ENCODE peak calls at places on chromosomes 13 and 19, in eight cellular contexts. K is fibroblast of lung; O is AG04450; Y is aorta; D is body of pancreas; Q is CD4-positive, alpha-beta memory T cell; U is cardiac muscle cell; E is transverse colon. L is an unnamed sample. For H3K9me3, the result is how much of the 10 kb centered on the place peaks cover.

GRCh38 chr19:34350161-34350561 is 14.8 kb upstream of the GPI start:
- DNase-seq in K (no peak), O (no peak), Y (no peak), D (no peak), Q (peak), U (no peak), E (no peak), L (no peak)

GRCh38 chr13:112056739-112057433 is 10.1 kb upstream of the SOX1 start:
- DNase-seq in K (no peak), O (no peak), Y (no peak), D (no peak), Q (no peak), U (no peak), E (no peak), L (no peak)

GRCh38 chr19:51676566-51677083 is 16.5 kb upstream of the SPACA6 start:
- DNase-seq in K (no peak), O (no peak), Y (no peak), D (no peak), Q (no peak), U (no peak), E (no peak), L (no peak)

GRCh38 chr19:8611890-8612806 is 1.6 kb upstream of the ADAMTS10 start:
- DNase-seq in K (peak), O (no peak), Y (peak), D (peak), Q (no peak), U (peak), E (peak), L (no peak)

GRCh38 chr13:114108894-114109293 is 23.5 kb downstream of the RASA3 start:
- DNase-seq in K (no peak), O (no peak), Y (peak), D (no peak), Q (no peak), U (no peak), E (peak), L (no peak)

GRCh38 chr19:11375143-11375948 is 880 bp downstream of the SWSAP1 start:
- DNase-seq in K (no peak), O (no peak), Y (no peak), D (peak), Q (peak), U (no peak), E (peak), L (peak)

GRCh38 chr13:110042253-110042652 is 255.9 kb upstream of the IRS2 start:
- DNase-seq in K (no peak), O (no peak), Y (no peak), D (no peak), Q (no peak), U (no peak), E (no peak), L (no peak)

GRCh38 chr19:35155441-35155840 is 906 bp downstream of the FXYD5 start:
- DNase-seq in K (no peak), O (no peak), Y (no peak), D (no peak), Q (no peak), U (no peak), E (no peak), L (no peak)

GRCh38 chr13:51380269-51380668 is 40.8 kb downstream of the SERPINE3 start:
- DNase-seq in K (peak), O (no peak), Y (no peak), D (peak), Q (no peak), U (peak), E (no peak), L (no peak)

GRCh38 chr19:8451885-8452284 is 7.1 kb downstream of the HNRNPM start:
- DNase-seq in K (peak), O (no peak), Y (no peak), D (no peak), Q (no peak), U (peak), E (no peak), L (no peak)

GRCh38 chr19:27776020-27776419 is 1436.9 kb downstream of the UQCRFS1 start:
- DNase-seq in K (peak), O (no peak), Y (no peak), D (no peak), Q (no peak), U (peak), E (no peak), L (no peak)

GRCh38 chr13:38954844-38955243 is 35.8 kb downstream of the STOML3 start:
- DNase-seq in K (no peak), O (no peak), Y (no peak), D (no peak), Q (no peak), U (peak), E (no peak), L (no peak)

GRCh38 chr19:32404939-32405430 is 585 bp upstream of the DPY19L3 start:
- DNase-seq in K (peak), O (no peak), Y (peak), D (peak), Q (no peak), U (peak), E (peak), L (no peak)

GRCh38 chr19:38978315-38978689 is 2.8 kb upstream of the FBXO17 start:
- DNase-seq in K (no peak), O (no peak), Y (no peak), D (no peak), Q (no peak), U (no peak), E (no peak), L (no peak)

GRCh38 chr13:110801044-110801443 is 87.5 kb downstream of the ING1 start:
- DNase-seq in K (no peak), O (no peak), Y (no peak), D (no peak), Q (no peak), U (no peak), E (no peak), L (no peak)

GRCh38 chr19:40217921-40218890 is at the start of gene TTC9B:
- DNase-seq in K (no peak), O (no peak), Y (no peak), D (no peak), Q (peak), U (no peak), E (no peak), L (peak)

GRCh38 chr13:26810095-26810494 is 49.5 kb upstream of the GPR12 start:
- DNase-seq in K (no peak), O (no peak), Y (no peak), D (no peak), Q (no peak), U (no peak), E (no peak), L (no peak)

GRCh38 chr19:35740108-35740422 is 2.2 kb downstream of the IGFLR1 start:
- DNase-seq in K (no peak), O (no peak), Y (no peak), D (no peak), Q (no peak), U (no peak), E (no peak), L (no peak)

GRCh38 chr13:75364131-75364713 is 117.7 kb downstream of the TBC1D4 start:
- DNase-seq in K (no peak), O (no peak), Y (no peak), D (no peak), Q (no peak), U (no peak), E (no peak), L (no peak)

GRCh38 chr13:109131698-109132257 is 502.4 kb downstream of the MYO16 start:
- DNase-seq in K (no peak), O (no peak), Y (no peak), D (no peak), Q (no peak), U (peak), E (no peak), L (no peak)

GRCh38 chr13:34172048-34172447 is 354.1 kb downstream of the RFC3 start:
- DNase-seq in K (no peak), O (no peak), Y (no peak), D (no peak), Q (no peak), U (no peak), E (no peak), L (no peak)

GRCh38 chr13:91714726-91715334 is 316.4 kb downstream of the GPC5 start:
- DNase-seq in K (no peak), O (no peak), Y (no peak), D (no peak), Q (no peak), U (no peak), E (no peak), L (no peak)

GRCh38 chr13:42487221-42487620 is 86.7 kb upstream of the TNFSF11 start:
- DNase-seq in K (no peak), O (no peak), Y (no peak), D (no peak), Q (no peak), U (no peak), E (no peak), L (no peak)

GRCh38 chr19:33413868-33414666 is 40.6 kb downstream of the CEBPG start:
- DNase-seq in K (no peak), O (no peak), Y (no peak), D (no peak), Q (no peak), U (no peak), E (no peak), L (no peak)

GRCh38 chr19:18428837-18429674 is 8.9 kb downstream of the ISYNA1 start:
- DNase-seq in K (peak), O (no peak), Y (peak), D (peak), Q (peak), U (peak), E (peak), L (peak)

GRCh38 chr19:45780448-45781281 is 1.6 kb downstream of the DMPK start:
- DNase-seq in K (no peak), O (no peak), Y (peak), D (peak), Q (no peak), U (no peak), E (no peak), L (no peak)

GRCh38 chr19:58228584-58229254 is at the start of gene ZNF544:
- DNase-seq in K (peak), O (peak), Y (peak), D (peak), Q (peak), U (peak), E (peak), L (no peak)

GRCh38 chr19:58229255-58229639 is 533 bp downstream of the ZNF544 start:
- DNase-seq in K (peak), O (no peak), Y (no peak), D (no peak), Q (no peak), U (peak), E (no peak), L (no peak)

DNA sequence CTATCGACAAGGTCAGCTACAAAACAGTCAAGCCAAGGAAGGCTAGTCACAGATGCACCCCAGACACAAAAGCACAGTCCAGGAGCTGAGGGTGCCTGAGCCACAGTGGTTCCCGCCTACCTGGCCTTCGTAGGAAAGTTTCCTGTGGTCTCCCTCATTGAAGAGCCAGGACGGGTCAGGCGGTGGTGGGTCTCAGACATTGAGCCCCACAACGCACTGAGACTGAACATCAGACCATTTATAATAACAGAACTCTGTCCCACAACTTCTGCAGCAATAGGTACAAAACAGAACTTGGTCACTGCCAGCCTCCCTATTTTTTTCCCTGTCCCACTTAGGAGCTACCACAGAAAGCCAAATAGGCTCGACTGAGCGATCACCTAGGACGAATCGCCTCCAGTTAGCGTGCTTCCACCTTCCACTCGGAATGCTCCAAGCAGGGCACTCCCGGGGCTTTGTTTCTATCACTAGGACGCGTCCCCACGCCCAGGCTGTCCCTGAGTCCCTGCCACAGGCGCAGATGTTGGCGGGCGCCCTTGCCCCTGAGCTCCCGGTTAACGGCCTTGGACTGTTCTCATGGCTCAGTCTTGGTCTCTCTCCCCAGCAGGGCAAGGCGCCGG is 640 bp upstream of the ZNF544 start:
- DNase-seq in K (no peak), O (no peak), Y (no peak), D (no peak), Q (no peak), U (no peak), E (no peak), L (no peak)
- H3K9me3 ChIP-seq in K (under half), O (half or more), Y (under half), D (under half), Q (under half), U (under half), E (under half), L (under half)

GRCh38 chr19:15991602-15992001 is 42.8 kb downstream of the OR10H4 start:
- DNase-seq in K (no peak), O (no peak), Y (no peak), D (no peak), Q (no peak), U (no peak), E (no peak), L (no peak)
- H3K9me3 ChIP-seq in K (under half), O (under half), Y (under half), D (under half), Q (under half), U (under half), E (under half), L (under half)

DNA sequence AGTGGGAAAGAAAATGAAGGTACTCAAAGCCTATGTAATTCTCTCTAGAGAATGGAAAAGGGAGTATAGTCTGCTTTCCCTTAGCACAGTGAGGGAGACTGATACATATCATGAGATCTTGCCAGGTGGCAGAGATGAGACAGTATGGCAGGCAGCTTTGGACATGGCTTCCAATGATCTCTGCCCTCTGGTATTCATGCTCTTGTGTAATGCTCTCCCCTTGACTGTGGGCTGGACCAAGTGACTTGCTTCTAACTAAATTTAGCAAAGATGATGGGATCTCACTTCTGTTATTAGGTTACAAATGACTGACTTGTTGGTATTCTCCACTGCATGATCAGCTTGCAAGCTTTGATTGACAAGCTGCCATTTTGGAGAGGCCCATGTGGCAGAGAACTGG is 10.2 kb downstream of the ZNF132 start:
- DNase-seq in K (no peak), O (no peak), Y (no peak), D (no peak), Q (no peak), U (no peak), E (no peak), L (no peak)
- H3K9me3 ChIP-seq in K (under half), O (half or more), Y (half or more), D (half or more), Q (under half), U (under half), E (half or more), L (under half)

GRCh38 chr13:73973156-73973555 is 161.0 kb downstream of the KLF12 start:
- DNase-seq in K (no peak), O (no peak), Y (no peak), D (no peak), Q (no peak), U (no peak), E (no peak), L (no peak)
- H3K9me3 ChIP-seq in K (under half), O (under half), Y (under half), D (under half), Q (under half), U (under half), E (under half), L (under half)

GRCh38 chr19:3348042-3348441 is 18.3 kb upstream of the NFIC start:
- DNase-seq in K (no peak), O (no peak), Y (no peak), D (peak), Q (no peak), U (no peak), E (no peak), L (no peak)
- H3K9me3 ChIP-seq in K (under half), O (under half), Y (under half), D (under half), Q (under half), U (under half), E (under half), L (under half)

GRCh38 chr19:56405062-56405461 is 930 bp downstream of the ZNF583 start:
- DNase-seq in K (no peak), O (no peak), Y (no peak), D (no peak), Q (no peak), U (no peak), E (no peak), L (no peak)
- H3K9me3 ChIP-seq in K (under half), O (under half), Y (under half), D (under half), Q (under half), U (under half), E (under half), L (under half)

DNA sequence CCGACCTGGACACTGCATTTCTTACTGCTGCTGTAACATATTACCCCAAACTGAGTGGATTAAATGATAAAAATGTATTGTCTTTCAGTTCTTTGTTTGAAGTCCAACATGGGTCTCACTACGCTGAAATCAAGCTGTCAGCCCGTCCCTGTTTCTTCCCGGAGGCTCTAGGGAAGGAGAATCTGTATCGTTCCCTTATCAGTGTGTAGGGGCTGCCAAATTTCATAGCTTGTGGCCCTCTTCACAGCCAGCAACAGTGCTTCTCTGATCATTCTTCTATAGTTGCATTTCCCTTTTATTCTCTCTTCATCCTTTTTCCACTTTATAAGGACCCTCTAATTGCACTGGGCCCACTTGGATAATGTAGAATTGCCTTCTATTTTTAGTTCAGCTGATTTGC is 10.1 kb downstream of the ZNF234 start:
- DNase-seq in K (no peak), O (no peak), Y (no peak), D (no peak), Q (no peak), U (no peak), E (no peak), L (no peak)
- H3K9me3 ChIP-seq in K (under half), O (under half), Y (under half), D (under half), Q (under half), U (under half), E (under half), L (under half)

GRCh38 chr19:58089846-58090245 is 8.2 kb downstream of the ZSCAN18 start:
- DNase-seq in K (no peak), O (no peak), Y (no peak), D (no peak), Q (no peak), U (no peak), E (no peak), L (no peak)

GRCh38 chr19:58088521-58089052 is 9.4 kb downstream of the ZSCAN18 start:
- DNase-seq in K (no peak), O (no peak), Y (peak), D (no peak), Q (no peak), U (no peak), E (no peak), L (no peak)

GRCh38 chr19:58084596-58085347 is 13.3 kb downstream of the ZSCAN18 start:
- DNase-seq in K (no peak), O (no peak), Y (no peak), D (no peak), Q (no peak), U (no peak), E (no peak), L (no peak)

GRCh38 chr19:58086825-58087710 is 11.0 kb downstream of the ZSCAN18 start:
- DNase-seq in K (no peak), O (no peak), Y (no peak), D (no peak), Q (no peak), U (no peak), E (no peak), L (no peak)

GRCh38 chr19:58085348-58085875 is 12.6 kb downstream of the ZSCAN18 start:
- DNase-seq in K (no peak), O (no peak), Y (peak), D (no peak), Q (no peak), U (no peak), E (no peak), L (no peak)
- H3K9me3 ChIP-seq in K (under half), O (half or more), Y (under half), D (under half), Q (under half), U (under half), E (half or more), L (under half)

DNA sequence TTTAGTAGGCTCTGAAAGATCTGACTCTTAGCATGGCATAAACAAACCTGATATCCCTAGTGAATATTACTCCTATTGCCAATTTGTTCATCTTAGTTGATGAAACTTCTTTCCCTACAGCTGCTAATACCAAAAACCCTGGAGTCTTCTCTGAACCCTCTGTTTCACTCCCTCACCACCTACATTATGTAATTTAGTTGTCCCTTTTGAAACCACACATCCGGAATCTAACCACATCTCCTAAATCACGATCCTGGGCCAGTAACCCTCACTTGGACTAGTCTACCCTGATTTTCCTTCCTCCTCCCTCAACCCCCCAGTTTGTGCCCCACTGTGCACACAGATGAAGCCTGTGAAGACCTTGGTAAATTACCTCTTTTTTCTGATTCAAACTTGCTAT is 1.2 kb downstream of the ZNF256 start:
- DNase-seq in K (no peak), O (no peak), Y (no peak), D (no peak), Q (no peak), U (no peak), E (no peak), L (no peak)
- H3K9me3 ChIP-seq in K (under half), O (half or more), Y (under half), D (half or more), Q (under half), U (under half), E (under half), L (under half)